ENCODE peak calls at places on chromosomes 3 and 15, in five cellular contexts. T, O, H, K and W are unnamed samples.

GRCh38 chr3:141227752-141228151 is 3.9 kb upstream of the PXYLP1 start:
- DNase-seq in K (no peak), O (no peak), H (no peak), T (peak; percentile 89), W (peak; percentile 30)

GRCh38 chr3:138034918-138035317 is 25.0 kb downstream of the CLDN18 start:
- DNase-seq in T (no peak), H (no peak), K (peak; percentile 16), O (peak; percentile 36), W (no peak)

GRCh38 chr15:77589839-77590238 is 42.9 kb downstream of the LINGO1 start:
- DNase-seq in K (no peak), H (no peak), O (no peak), T (no peak), W (no peak)

GRCh38 chr15:57922780-57923179 is 142.7 kb downstream of the ALDH1A2 start:
- DNase-seq in O (peak; percentile 45), T (no peak), H (no peak), K (peak; percentile 68), W (no peak)

GRCh38 chr15:70859322-70859908 is 5.5 kb upstream of the LARP6 start:
- DNase-seq in O (no peak), K (no peak), H (no peak), T (no peak), W (no peak)

GRCh38 chr3:13853978-13854296 is 25.9 kb downstream of the WNT7A start:
- DNase-seq in T (no peak), K (peak; percentile 98), H (no peak), O (peak; percentile 99), W (peak; percentile 49)

GRCh38 chr3:73229036-73229435 is 167.6 kb downstream of the EBLN2 start:
- DNase-seq in K (no peak), T (no peak), H (no peak), O (peak; percentile 55), W (no peak)

GRCh38 chr3:140863481-140864084 is 78.1 kb upstream of the SLC25A36 start:
- DNase-seq in O (peak; percentile 43), K (peak; percentile 68), T (peak; percentile 63), H (peak; percentile 87), W (peak; percentile 82)

GRCh38 chr15:33068531-33068990 is 126.0 kb downstream of the FMN1 start:
- DNase-seq in K (peak; percentile 97), H (peak; percentile 69), T (peak; percentile 59), O (peak; percentile 86), W (no peak)

GRCh38 chr3:197354195-197355059 is 56.0 kb upstream of the DLG1 start:
- DNase-seq in H (no peak), K (no peak), T (peak; percentile 76), O (no peak), W (peak; percentile 68)

GRCh38 chr15:69154684-69155083 is 5.8 kb upstream of the GLCE start:
- DNase-seq in H (no peak), T (peak; percentile 70), K (peak; percentile 61), O (peak; percentile 28), W (no peak)

GRCh38 chr3:180183346-180183745 is 146.6 kb upstream of the PEX5L start:
- DNase-seq in T (no peak), K (no peak), O (no peak), H (no peak), W (no peak)

GRCh38 chr15:45589296-45589695 is 2.1 kb downstream of the BLOC1S6 start:
- DNase-seq in H (no peak), K (no peak), T (no peak), O (no peak), W (no peak)

GRCh38 chr3:117622130-117622841 is 912.7 kb downstream of the TUSC7 start:
- DNase-seq in K (peak; percentile 61), O (no peak), T (peak; percentile 83), H (no peak), W (no peak)

GRCh38 chr3:21920431-21920830 is 169.4 kb upstream of the ZNF385D start:
- DNase-seq in O (peak; percentile 14), H (no peak), T (peak; percentile 85), K (peak; percentile 44), W (no peak)

DNA sequence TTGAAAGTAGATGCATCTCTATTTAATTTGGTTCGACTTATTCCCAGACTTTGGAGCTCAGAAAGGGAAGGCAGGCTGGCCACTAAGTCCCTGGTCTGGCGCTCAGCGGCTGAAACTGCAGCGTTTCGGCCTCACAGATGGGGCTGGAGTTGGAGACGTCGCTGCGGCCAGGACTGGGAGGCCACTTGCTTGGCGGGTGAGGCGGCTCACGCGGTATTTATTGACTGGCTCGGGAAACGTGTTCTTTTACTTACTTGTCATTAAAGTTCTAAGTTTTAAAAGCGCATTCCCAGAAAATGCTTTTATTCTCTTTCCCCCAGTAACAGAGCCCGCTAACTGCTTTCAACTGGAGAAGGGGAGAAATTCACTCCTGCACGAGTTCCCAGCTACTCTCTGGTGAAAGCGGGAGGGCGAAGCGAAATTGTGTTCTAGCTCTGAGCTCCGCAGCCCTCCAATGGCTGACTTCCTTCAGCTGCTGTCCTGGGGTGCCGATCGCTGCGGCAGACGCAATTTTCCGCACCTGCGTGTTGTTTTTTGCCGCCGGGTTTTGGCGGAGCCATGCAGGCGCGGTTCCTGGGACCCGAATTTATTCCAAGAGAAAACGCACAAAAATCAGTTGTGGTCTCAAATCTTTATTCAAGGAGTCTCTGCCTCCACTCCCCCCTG is 13.9 kb downstream of the ZIC1 start:
- DNase-seq in H (peak; percentile 70), K (no peak), T (no peak), O (no peak), W (no peak)
- TF ChIP-seq EZH2 in H (peak; percentile 86), K (peak; percentile 8), T (peak; percentile 69), O (peak; percentile 38), W (peak; percentile 98)

GRCh38 chr3:100877286-100877685 is 115.9 kb downstream of the ABI3BP start:
- DNase-seq in H (no peak), K (no peak), O (no peak), T (no peak), W (no peak)

GRCh38 chr3:100880072-100880471 is 113.1 kb downstream of the ABI3BP start:
- DNase-seq in K (no peak), T (peak; percentile 28), O (no peak), H (no peak), W (no peak)

GRCh38 chr3:100880845-100881244 is 112.4 kb downstream of the ABI3BP start:
- DNase-seq in O (no peak), H (no peak), K (no peak), T (peak; percentile 56), W (no peak)

GRCh38 chr3:100882571-100882981 is 110.6 kb downstream of the ABI3BP start:
- DNase-seq in O (no peak), T (no peak), H (peak; percentile 12), K (peak; percentile 71), W (no peak)

DNA sequence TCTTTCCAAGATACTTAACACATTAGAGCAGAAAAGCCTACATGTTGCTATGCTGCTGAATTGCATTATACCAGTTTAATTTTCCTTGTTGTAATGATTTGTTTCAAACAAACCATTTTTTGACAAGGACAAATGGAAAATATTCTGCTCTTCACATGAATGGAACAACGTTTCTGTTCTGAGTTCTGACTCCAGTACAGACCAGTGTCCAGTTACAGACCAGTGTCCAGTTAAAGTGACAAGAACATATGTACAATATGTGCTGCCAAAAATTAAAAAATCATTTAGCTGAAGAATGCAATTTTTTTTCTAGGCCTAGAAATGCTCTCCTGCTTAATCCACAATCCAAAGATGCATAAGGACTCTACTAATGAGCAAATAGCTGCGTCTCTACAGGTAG is 113.8 kb downstream of the ABI3BP start:
- DNase-seq in O (no peak), K (no peak), H (no peak), T (peak; percentile 22), W (no peak)
- TF ChIP-seq CTCF in O (no peak), K (no peak), H (no peak), T (no peak), W (no peak)

DNA sequence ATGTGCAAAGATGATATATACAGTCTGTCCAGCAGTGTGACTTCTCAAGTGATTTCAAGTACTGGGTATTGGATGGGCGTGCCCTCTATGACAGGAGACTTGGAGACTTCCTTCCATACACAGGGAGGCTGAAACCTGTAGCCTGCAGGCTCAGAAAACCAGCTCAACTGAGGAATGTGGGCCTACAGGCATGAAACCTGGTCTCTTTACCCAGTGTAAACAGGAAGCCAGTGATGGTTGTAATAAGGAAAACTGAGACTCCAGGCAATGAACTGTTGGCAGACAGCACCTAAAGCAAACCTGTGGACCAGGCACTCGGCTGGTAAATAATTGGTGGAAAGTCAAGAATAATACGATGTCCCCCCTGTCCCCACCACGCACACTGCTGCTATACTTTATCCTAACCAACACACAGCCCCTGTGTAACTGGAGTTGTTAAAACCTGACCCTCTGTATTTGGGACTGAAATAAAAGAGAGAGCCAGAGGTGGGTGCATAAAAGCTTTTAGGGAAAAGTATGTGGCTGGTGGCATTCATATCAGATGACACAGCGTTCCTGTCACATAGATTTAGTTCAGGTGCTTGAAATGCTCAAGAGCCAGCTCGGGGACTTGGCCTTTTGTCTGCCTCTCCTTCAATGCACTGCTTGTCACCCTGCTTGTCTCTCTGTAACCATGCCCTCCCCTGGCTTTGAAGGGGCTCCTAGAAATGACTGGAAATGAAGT is 144.7 kb downstream of the TPRG1 start:
- DNase-seq in T (no peak), H (peak; percentile 29), K (peak; percentile 98), O (peak; percentile 71), W (peak; percentile 59)
- H3K4me3 ChIP-seq in T (no peak overlapping the region), H (no peak overlapping the region), K (peak overlapping the region; percentile 8), O (no peak overlapping the region), W (no peak overlapping the region)

GRCh38 chr3:187669675-187670504 is at the start of gene SST:
- DNase-seq in H (peak; percentile 94), O (peak; percentile 52), K (peak; percentile 51), T (peak; percentile 56), W (peak; percentile 82)
- TF ChIP-seq EZH2 in H (no peak), O (no peak), K (no peak), T (no peak), W (no peak)